ENCODE peak calls at places on chromosomes 6 and 20, in five cellular contexts. O is activated naive CD4-positive, alpha-beta T cell treated with anti-CD3 and anti-CD28 coated beads for 36 hours; B is keratinocyte; Z is ELR; W is mesenchymal stem cell. F is an unnamed sample.

GRCh38 chr6:154528286-154528915 is 17.9 kb upstream of the CNKSR3 start:
- DNase-seq in W (no peak), B (no peak), Z (no peak), O (no peak), F (no peak)

GRCh38 chr20:3864518-3864917 is 17.9 kb downstream of the MAVS start:
- DNase-seq in Z (no peak), B (no peak), W (no peak), O (no peak), F (no peak)

GRCh38 chr6:79630400-79630882 is 688 bp upstream of the SH3BGRL2 start:
- DNase-seq in W (no peak), B (no peak), Z (no peak), O (no peak), F (no peak)

GRCh38 chr6:120671519-120671918 is 662.8 kb downstream of the TBC1D32 start:
- DNase-seq in Z (peak; percentile 2), B (no peak), W (no peak), O (no peak), F (no peak)

GRCh38 chr6:166691199-166691598 is 64.1 kb upstream of the RPS6KA2 start:
- DNase-seq in B (peak; percentile 72), W (peak; percentile 65), Z (peak; percentile 45), O (no peak), F (no peak)

GRCh38 chr20:56554869-56555268 is 21.8 kb downstream of the FAM209B start:
- DNase-seq in W (peak; percentile 97), B (peak; percentile 98), O (peak; percentile 24), Z (peak; percentile 99), F (peak; percentile 23)

GRCh38 chr6:168462454-168462853 is 21.5 kb downstream of the SMOC2 start:
- DNase-seq in O (no peak), W (no peak), Z (no peak), B (no peak), F (no peak)

GRCh38 chr20:63707558-63708300 is at the start of the genes ARFRP1 and ZGPAT:
- DNase-seq in B (no peak), W (peak; percentile 75), O (peak; percentile 90), Z (peak; percentile 88), F (peak; percentile 79)

GRCh38 chr6:170366248-170366960 is 59.8 kb downstream of the FAM120B start:
- DNase-seq in B (no peak), Z (no peak), O (no peak), W (no peak), F (peak; percentile 30)

F was measured in tibial nerve.